ENCODE peak calls at places on chromosomes 6 and 20, in six cellular contexts. X, Q, K, B, U and Y are unnamed samples.

GRCh38 chr6:47007657-47008396 is 34.3 kb downstream of the ADGRF1 start:
- DNase-seq in X (no peak), Q (no peak), K (no peak), B (no peak), U (no peak), Y (no peak)

GRCh38 chr6:43604174-43604573 is 24.9 kb downstream of the GTPBP2 start:
- DNase-seq in X (no peak), Q (peak), K (no peak), B (no peak), U (no peak), Y (no peak)

GRCh38 chr6:149913542-149914240 is 9.2 kb downstream of the RAET1G start:
- DNase-seq in X (no peak), Q (no peak), K (no peak), B (peak), U (no peak), Y (no peak)

GRCh38 chr20:51560042-51560441 is 17.5 kb upstream of the NFATC2 start:
- DNase-seq in X (no peak), Q (no peak), K (no peak), B (no peak), U (no peak), Y (peak)

GRCh38 chr6:44301782-44302564 is 11.2 kb downstream of the AARS2 start:
- DNase-seq in X (no peak), Q (no peak), K (no peak), B (no peak), U (no peak), Y (no peak)

GRCh38 chr6:18221288-18221615 is 43.1 kb downstream of the DEK start:
- DNase-seq in X (no peak), Q (no peak), K (no peak), B (no peak), U (no peak), Y (no peak)

GRCh38 chr20:23637282-23638221 is at the start of gene CST3:
- DNase-seq in X (peak), Q (peak), K (peak), B (peak), U (peak), Y (peak)

GRCh38 chr6:3900744-3901351 is 51.7 kb downstream of the FAM50B start:
- DNase-seq in X (no peak), Q (peak), K (no peak), B (no peak), U (peak), Y (no peak)

GRCh38 chr6:117309613-117310012 is 44.3 kb downstream of the VGLL2 start:
- DNase-seq in X (no peak), Q (no peak), K (no peak), B (no peak), U (no peak), Y (no peak)

GRCh38 chr20:17735206-17735804 is 35.5 kb downstream of the BANF2 start:
- DNase-seq in X (no peak), Q (peak), K (no peak), B (no peak), U (peak), Y (peak)

GRCh38 chr20:41047975-41048305 is 19.3 kb downstream of the TOP1 start:
- DNase-seq in X (no peak), Q (no peak), K (no peak), B (no peak), U (peak), Y (peak)

GRCh38 chr6:56770011-56770520 is 127.4 kb upstream of the DST start:
- DNase-seq in X (no peak), Q (peak), K (no peak), B (no peak), U (no peak), Y (no peak)

GRCh38 chr6:107435798-107436197 is 23.6 kb downstream of the PDSS2 start:
- DNase-seq in X (no peak), Q (peak), K (no peak), B (no peak), U (no peak), Y (peak)

GRCh38 chr6:52392944-52393343 is 27.2 kb upstream of the EFHC1 start:
- DNase-seq in X (no peak), Q (peak), K (no peak), B (no peak), U (peak), Y (peak)

GRCh38 chr20:61958773-61959172 is 106.9 kb downstream of the TAF4 start:
- DNase-seq in X (no peak), Q (no peak), K (no peak), B (peak), U (no peak), Y (no peak)
- H4K91ac ChIP-seq in X (no peak), Q (no peak), K (no peak), B (no peak), U (no peak), Y (no peak)

DNA sequence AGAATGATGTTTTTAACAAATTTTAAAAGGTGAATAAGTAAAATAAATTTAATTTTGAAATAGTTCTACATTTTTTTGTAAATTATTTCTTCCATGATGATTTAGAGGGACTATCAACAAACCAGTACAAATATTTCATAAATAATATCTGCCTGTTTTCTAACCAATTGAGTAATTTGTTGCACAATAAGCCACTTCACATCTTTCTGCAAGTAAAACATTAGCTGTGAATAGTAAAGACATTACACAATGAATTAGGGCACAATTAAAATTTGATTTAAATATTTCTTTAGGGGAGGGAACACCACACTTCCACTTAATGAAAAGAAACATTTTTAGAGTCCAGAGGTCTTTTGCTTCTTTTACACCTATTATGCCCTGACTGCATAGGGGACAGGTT is 118.4 kb upstream of the PTPRK start:
- DNase-seq in X (no peak), Q (no peak), K (no peak), B (no peak), U (no peak), Y (no peak)
- H4K8ac ChIP-seq in X (no peak), Q (no peak), K (no peak), B (no peak), U (no peak), Y (no peak)

GRCh38 chr20:36959242-36959641 is 7.7 kb upstream of the SAMHD1 start:
- DNase-seq in X (no peak), Q (peak), K (no peak), B (no peak), U (peak), Y (no peak)
- H4K91ac ChIP-seq in X (no peak), Q (no peak), K (no peak), B (no peak), U (no peak), Y (no peak)

GRCh38 chr6:13653296-13653695 is 38.2 kb downstream of the NOL7 start:
- DNase-seq in X (no peak), Q (peak), K (no peak), B (no peak), U (no peak), Y (peak)

GRCh38 chr6:13648850-13649249 is 33.7 kb downstream of the NOL7 start:
- DNase-seq in X (no peak), Q (no peak), K (no peak), B (no peak), U (peak), Y (no peak)

DNA sequence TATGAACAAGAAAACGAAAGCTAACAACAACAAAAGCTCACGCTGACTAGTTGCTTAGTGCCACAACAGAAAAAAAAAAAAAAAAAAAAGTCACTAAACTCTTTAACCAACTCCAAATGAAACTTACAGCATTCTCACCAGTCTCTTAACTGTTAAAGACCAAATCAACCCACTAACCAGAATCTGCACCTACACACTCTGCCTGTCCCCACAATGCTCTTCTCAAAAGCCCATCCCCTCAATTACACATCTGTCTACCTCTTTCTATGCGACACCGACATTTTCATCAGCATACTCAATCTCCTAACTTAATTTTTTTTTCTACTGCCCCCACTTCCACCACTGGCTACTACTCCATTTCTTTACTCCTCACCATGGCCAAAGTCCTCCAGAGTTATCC is 34.3 kb downstream of the NOL7 start:
- DNase-seq in X (no peak), Q (no peak), K (no peak), B (no peak), U (no peak), Y (no peak)
- H4K8ac ChIP-seq in X (no peak), Q (no peak), K (no peak), B (no peak), U (no peak), Y (no peak)

GRCh38 chr20:6841128-6841527 is 73.6 kb downstream of the BMP2 start:
- DNase-seq in X (no peak), Q (no peak), K (no peak), B (no peak), U (no peak), Y (no peak)
- H4K91ac ChIP-seq in X (no peak), Q (no peak), K (no peak), B (no peak), U (no peak), Y (no peak)

GRCh38 chr6:112054520-112055160 is 736 bp downstream of the CCN6 start:
- DNase-seq in X (no peak), Q (peak), K (no peak), B (no peak), U (no peak), Y (no peak)
- H4K8ac ChIP-seq in X (no peak), Q (no peak), K (no peak), B (no peak), U (no peak), Y (no peak)

GRCh38 chr20:44651507-44652373 is at the start of gene ADA:
- DNase-seq in X (peak), Q (peak), K (peak), B (peak), U (peak), Y (peak)
- H4K91ac ChIP-seq in X (no peak), Q (peak), K (no peak), B (no peak), U (peak), Y (peak)